ENCODE peak calls at places on chromosome 22, in nine cellular contexts. D is spleen, T is glutamatergic neuron, G is BJ, X is foreskin fibroblast, V is AG09319, M is cardiac muscle cell, J is fibroblast of mammary gland, I is psoas muscle. N is an unnamed sample.
A peak's percentile ranks its signal among the peaks of the same experiment; 100 is the strongest.

GRCh38 chr22:22159384-22159783 is 85.2 kb upstream of the VPREB1 start:
- DNase-seq in X (no peak), I (no peak), T (no peak), G (no peak), J (no peak), D (no peak), V (no peak), M (no peak), N (no peak)

GRCh38 chr22:46351767-46352166 is 16.3 kb downstream of the TRMU start:
- DNase-seq in V (no peak), D (peak; percentile 37), G (no peak), I (no peak), J (no peak), X (no peak), T (no peak), M (no peak), N (no peak)

GRCh38 chr22:37571258-37571991 is 8.5 kb downstream of the LGALS2 start:
- DNase-seq in G (no peak), V (no peak), J (no peak), M (no peak), D (no peak), I (no peak), X (peak; percentile 47), T (no peak), N (peak; percentile 77)

GRCh38 chr22:44582016-44582415 is 84.0 kb upstream of the RTL6 start:
- DNase-seq in M (no peak), V (no peak), J (no peak), T (no peak), G (no peak), X (no peak), D (peak; percentile 56), I (no peak), N (no peak)

GRCh38 chr22:43185860-43186261 is 1.1 kb downstream of the TTLL12 start:
- DNase-seq in D (no peak), V (no peak), M (peak; percentile 50), X (peak; percentile 66), I (peak; percentile 51), T (no peak), J (peak; percentile 37), G (no peak), N (peak; percentile 42)

GRCh38 chr22:22753526-22754267 is 109.3 kb downstream of the GGTLC2 start:
- DNase-seq in I (peak; percentile 31), G (no peak), X (peak; percentile 66), T (peak; percentile 83), V (no peak), D (peak; percentile 90), J (peak; percentile 67), M (peak; percentile 59), N (peak; percentile 43)

GRCh38 chr22:17637490-17638181 is 921 bp upstream of the BCL2L13 start:
- DNase-seq in X (peak; percentile 3), I (no peak), M (no peak), V (no peak), G (no peak), D (no peak), T (no peak), J (no peak), N (no peak)

GRCh38 chr22:22945195-22945594 is 57.6 kb downstream of the IGLL5 start:
- DNase-seq in G (no peak), D (no peak), X (no peak), J (no peak), I (no peak), M (no peak), T (no peak), V (no peak), N (no peak)

GRCh38 chr22:45880732-45881523 is 96.0 kb downstream of the WNT7B start:
- DNase-seq in D (peak; percentile 56), G (no peak), M (no peak), T (no peak), I (no peak), J (no peak), X (peak; percentile 19), V (no peak), N (no peak)

GRCh38 chr22:25876871-25877270 is 134.9 kb downstream of the MYO18B start:
- DNase-seq in D (no peak), T (no peak), I (no peak), M (no peak), G (no peak), V (no peak), J (no peak), X (no peak), N (no peak)

GRCh38 chr22:36322602-36322915 is 65.2 kb downstream of the MYH9 start:
- DNase-seq in I (no peak), T (no peak), M (no peak), G (no peak), V (no peak), D (no peak), J (no peak), X (no peak), N (no peak)

GRCh38 chr22:36321797-36322601 is 65.8 kb downstream of the MYH9 start:
- DNase-seq in J (no peak), M (no peak), I (no peak), V (no peak), D (peak; percentile 90), T (no peak), X (no peak), G (no peak), N (no peak)

GRCh38 chr22:36324414-36324813 is 63.4 kb downstream of the MYH9 start:
- DNase-seq in M (no peak), V (no peak), D (no peak), T (no peak), G (no peak), J (no peak), I (no peak), X (no peak), N (no peak)

GRCh38 chr22:36323855-36324331 is 63.9 kb downstream of the MYH9 start:
- DNase-seq in D (no peak), X (no peak), J (peak; percentile 59), V (no peak), G (no peak), T (no peak), M (peak; percentile 43), I (peak; percentile 73), N (no peak)

DNA sequence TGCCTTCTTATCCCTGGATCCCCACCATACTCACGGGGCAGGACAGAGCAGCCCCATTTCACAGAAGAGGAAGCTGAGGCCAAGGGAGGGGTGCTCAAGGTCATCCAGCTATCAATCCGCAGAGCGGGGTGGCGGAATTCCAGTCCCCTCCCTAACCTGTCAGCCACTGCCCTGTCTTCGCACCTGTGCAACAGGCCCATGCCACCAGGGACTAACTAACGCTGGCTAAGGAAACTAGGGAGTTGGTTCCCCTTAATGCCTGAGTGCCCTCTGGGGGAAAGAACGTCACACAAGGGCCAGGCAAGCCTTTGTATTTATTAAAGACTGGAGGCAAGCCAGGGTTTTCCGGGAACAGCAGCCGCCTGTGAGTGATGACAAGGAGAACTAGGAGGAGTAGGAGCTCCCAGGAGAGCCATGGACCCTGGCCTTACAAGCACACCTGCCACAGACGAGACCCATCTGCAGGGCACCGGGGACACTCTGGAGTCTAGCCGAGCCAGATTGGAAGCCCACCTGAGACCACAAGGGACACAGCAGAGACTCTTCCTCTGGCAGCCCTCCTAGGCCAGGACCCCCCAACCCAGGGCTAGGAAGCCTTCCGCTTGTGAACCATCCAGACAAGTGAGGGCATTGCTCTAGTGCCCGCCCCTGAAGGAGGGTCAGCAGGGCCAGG is 64.4 kb downstream of the MYH9 start:
- DNase-seq in J (peak; percentile 74), M (peak; percentile 92), V (no peak), X (peak; percentile 71), G (no peak), T (no peak), D (no peak), I (peak; percentile 68), N (no peak)
- TF ChIP-seq CTCF in J (no peak), M (peak; percentile 8), V (no peak), X (no peak), G (no peak), T (no peak), D (no peak), I (no peak), N (no peak)

GRCh38 chr22:31846161-31847115 is 92.6 kb downstream of the DEPDC5 start:
- DNase-seq in V (no peak), X (peak; percentile 42), M (peak; percentile 78), D (no peak), J (peak; percentile 57), T (no peak), I (no peak), G (no peak), N (no peak)
- TF ChIP-seq CTCF in V (peak; percentile 10), X (peak; percentile 7), M (peak; percentile 38), D (no peak), J (peak; percentile 38), T (peak; percentile 33), I (no peak), G (no peak), N (peak; percentile 44)

DNA sequence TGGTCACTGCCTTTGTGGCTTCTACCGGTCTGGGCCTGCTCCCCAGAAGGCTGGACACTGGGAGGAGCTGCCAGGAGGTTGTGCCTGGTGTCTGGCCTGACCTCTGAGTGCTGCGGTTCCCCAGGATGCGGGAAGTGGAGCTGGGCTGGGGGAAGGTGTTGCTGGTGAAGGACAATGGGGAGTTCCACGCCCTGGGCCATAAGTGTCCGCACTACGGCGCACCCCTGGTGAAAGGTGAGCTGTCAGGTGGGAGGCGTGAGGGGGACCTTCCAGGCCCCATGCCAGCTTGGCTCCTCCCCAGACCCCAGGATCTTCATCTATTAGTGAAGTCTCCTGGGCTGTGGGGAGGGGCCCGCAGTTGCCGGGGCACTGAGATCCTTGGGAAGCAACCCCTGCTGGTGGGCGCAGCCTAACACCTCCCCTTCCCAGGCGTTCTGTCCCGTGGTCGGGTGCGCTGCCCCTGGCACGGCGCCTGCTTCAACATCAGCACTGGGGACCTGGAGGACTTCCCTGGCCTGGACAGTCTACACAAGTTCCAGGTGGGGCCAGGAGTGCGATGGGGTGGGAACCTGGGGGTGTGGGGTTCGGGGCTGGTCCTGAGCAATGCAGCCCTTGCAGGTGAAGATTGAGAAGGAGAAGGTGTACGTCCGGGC is 6.7 kb downstream of the AIFM3 start:
- DNase-seq in M (no peak), D (no peak), I (no peak), T (no peak), J (no peak), V (no peak), G (no peak), X (no peak), N (no peak)
- TF ChIP-seq CTCF in M (no peak), D (no peak), I (no peak), T (no peak), J (no peak), V (no peak), G (no peak), X (no peak), N (no peak)

GRCh38 chr22:38755911-38756532 is at the start of gene SUN2:
- DNase-seq in G (peak; percentile 30), D (peak; percentile 98), V (peak; percentile 57), X (peak; percentile 96), T (peak; percentile 93), J (peak; percentile 74), M (peak; percentile 89), I (peak; percentile 95), N (peak; percentile 84)

GRCh38 chr22:38753894-38754246 is 1.9 kb downstream of the SUN2 start:
- DNase-seq in X (no peak), J (no peak), I (no peak), G (no peak), M (no peak), D (no peak), V (no peak), T (no peak), N (no peak)

GRCh38 chr22:38754247-38755154 is 1.3 kb downstream of the SUN2 start:
- DNase-seq in G (no peak), D (no peak), V (no peak), M (peak; percentile 78), T (no peak), I (peak; percentile 62), J (peak; percentile 57), X (peak; percentile 67), N (peak; percentile 85)

GRCh38 chr22:38756631-38757463 is 1.0 kb upstream of the SUN2 start:
- DNase-seq in M (no peak), T (no peak), J (no peak), G (no peak), V (no peak), I (no peak), D (peak; percentile 83), X (no peak), N (no peak)

GRCh38 chr22:38755155-38755910 is 465 bp downstream of the SUN2 start:
- DNase-seq in G (no peak), D (peak; percentile 98), X (peak; percentile 95), T (peak; percentile 77), I (peak; percentile 98), V (peak; percentile 56), M (peak; percentile 84), J (peak; percentile 73), N (peak; percentile 35)
- TF ChIP-seq CTCF in G (no peak), D (no peak), X (no peak), T (no peak), I (no peak), V (no peak), M (no peak), J (no peak), N (no peak)